ENCODE peak calls at places on chromosome 21, in four cellular contexts. One of them, this sample, is unnamed.

GRCh38 chr21:40689816-40690215 is 157.1 kb downstream of the DSCAM start:
- DNase-seq in T-helper 1 cell: no peak
- DNase-seq in brain microvascular endothelial cell: no peak
- DNase-seq in amniotic epithelial cell: no peak
- DNase-seq in this sample: no peak

GRCh38 chr21:42732033-42732410 is 78.6 kb downstream of the PDE9A start:
- DNase-seq in T-helper 1 cell: no peak
- DNase-seq in brain microvascular endothelial cell: no peak
- DNase-seq in amniotic epithelial cell: no peak
- DNase-seq in this sample: no peak

GRCh38 chr21:38910390-38911008 is 104.8 kb downstream of the ETS2 start:
- DNase-seq in T-helper 1 cell: no peak
- DNase-seq in brain microvascular endothelial cell: no peak
- DNase-seq in amniotic epithelial cell: no peak
- DNase-seq in this sample: no peak

GRCh38 chr21:35573472-35574389 is 486.6 kb downstream of the SETD4 start:
- DNase-seq in T-helper 1 cell: no peak
- DNase-seq in brain microvascular endothelial cell: no peak
- DNase-seq in amniotic epithelial cell: peak
- DNase-seq in this sample: no peak

GRCh38 chr21:46542588-46543092 is 62.2 kb downstream of the S100B start:
- DNase-seq in T-helper 1 cell: no peak
- DNase-seq in brain microvascular endothelial cell: no peak
- DNase-seq in amniotic epithelial cell: no peak
- DNase-seq in this sample: no peak

GRCh38 chr21:35617491-35617890 is 442.8 kb downstream of the SETD4 start:
- DNase-seq in T-helper 1 cell: no peak
- DNase-seq in brain microvascular endothelial cell: no peak
- DNase-seq in amniotic epithelial cell: no peak
- DNase-seq in this sample: no peak

GRCh38 chr21:44800103-44800502 is 1.5 kb downstream of the UBE2G2 start:
- DNase-seq in T-helper 1 cell: peak
- DNase-seq in brain microvascular endothelial cell: no peak
- DNase-seq in amniotic epithelial cell: peak
- DNase-seq in this sample: peak

GRCh38 chr21:37383066-37383465 is 16.5 kb downstream of the DYRK1A start:
- DNase-seq in T-helper 1 cell: no peak
- DNase-seq in brain microvascular endothelial cell: no peak
- DNase-seq in amniotic epithelial cell: no peak
- DNase-seq in this sample: peak

GRCh38 chr21:40160911-40161310 is 293.7 kb downstream of the PCP4 start:
- DNase-seq in T-helper 1 cell: no peak
- DNase-seq in brain microvascular endothelial cell: no peak
- DNase-seq in amniotic epithelial cell: no peak
- DNase-seq in this sample: no peak

GRCh38 chr21:38531610-38532009 is 33.3 kb upstream of the ERG start:
- DNase-seq in T-helper 1 cell: no peak
- DNase-seq in brain microvascular endothelial cell: peak
- DNase-seq in amniotic epithelial cell: no peak
- DNase-seq in this sample: peak

GRCh38 chr21:41641821-41642368 is 125.0 kb downstream of the RIPK4 start:
- DNase-seq in T-helper 1 cell: no peak
- DNase-seq in brain microvascular endothelial cell: peak
- DNase-seq in amniotic epithelial cell: peak
- DNase-seq in this sample: peak

GRCh38 chr21:45969921-45970673 is 11.5 kb upstream of the COL6A1 start:
- DNase-seq in T-helper 1 cell: no peak
- DNase-seq in brain microvascular endothelial cell: no peak
- DNase-seq in amniotic epithelial cell: no peak
- DNase-seq in this sample: no peak

GRCh38 chr21:29218749-29219148 is 80.0 kb upstream of the BACH1 start:
- DNase-seq in T-helper 1 cell: no peak
- DNase-seq in brain microvascular endothelial cell: no peak
- DNase-seq in amniotic epithelial cell: no peak
- DNase-seq in this sample: no peak

GRCh38 chr21:34202553-34203332 is 129.4 kb downstream of the MRPS6 start:
- DNase-seq in T-helper 1 cell: no peak
- DNase-seq in brain microvascular endothelial cell: no peak
- DNase-seq in amniotic epithelial cell: peak
- DNase-seq in this sample: peak

GRCh38 chr21:43369596-43370090 is 57.3 kb downstream of the SIK1 start:
- DNase-seq in T-helper 1 cell: no peak
- DNase-seq in brain microvascular endothelial cell: no peak
- DNase-seq in amniotic epithelial cell: no peak
- DNase-seq in this sample: no peak

GRCh38 chr21:42364304-42364865 is 1.9 kb downstream of the TFF1 start:
- DNase-seq in T-helper 1 cell: no peak
- DNase-seq in brain microvascular endothelial cell: no peak
- DNase-seq in amniotic epithelial cell: no peak
- DNase-seq in this sample: no peak

GRCh38 chr21:41169701-41170100 is 1.7 kb downstream of the BACE2 start:
- DNase-seq in T-helper 1 cell: no peak
- DNase-seq in brain microvascular endothelial cell: no peak
- DNase-seq in amniotic epithelial cell: no peak
- DNase-seq in this sample: no peak

GRCh38 chr21:45532826-45533730 is 9.2 kb downstream of the SLC19A1 start:
- DNase-seq in T-helper 1 cell: no peak
- DNase-seq in brain microvascular endothelial cell: no peak
- DNase-seq in amniotic epithelial cell: no peak
- DNase-seq in this sample: no peak

GRCh38 chr21:44758141-44758561 is 43.5 kb downstream of the UBE2G2 start:
- DNase-seq in T-helper 1 cell: no peak
- DNase-seq in brain microvascular endothelial cell: no peak
- DNase-seq in amniotic epithelial cell: no peak
- DNase-seq in this sample: no peak

GRCh38 chr21:38241029-38241740 is 15.6 kb upstream of the KCNJ15 start:
- DNase-seq in T-helper 1 cell: no peak
- DNase-seq in brain microvascular endothelial cell: peak
- DNase-seq in amniotic epithelial cell: no peak
- DNase-seq in this sample: peak

GRCh38 chr21:41777934-41778815 is 11.3 kb upstream of the RIPK4 start:
- DNase-seq in T-helper 1 cell: no peak
- DNase-seq in brain microvascular endothelial cell: peak
- DNase-seq in amniotic epithelial cell: peak
- DNase-seq in this sample: peak

GRCh38 chr21:44337941-44338895 is 972 bp downstream of the CFAP410 start:
- DNase-seq in T-helper 1 cell: peak
- DNase-seq in brain microvascular endothelial cell: peak
- DNase-seq in amniotic epithelial cell: peak
- DNase-seq in this sample: peak

GRCh38 chr21:23792300-23792699 is 1815.0 kb downstream of the MRPL39 start:
- DNase-seq in T-helper 1 cell: no peak
- DNase-seq in brain microvascular endothelial cell: no peak
- DNase-seq in amniotic epithelial cell: no peak
- DNase-seq in this sample: no peak

GRCh38 chr21:36135391-36136094 is 664 bp downstream of the CBR3 start:
- DNase-seq in T-helper 1 cell: peak
- DNase-seq in brain microvascular endothelial cell: peak
- DNase-seq in amniotic epithelial cell: peak
- DNase-seq in this sample: peak

GRCh38 chr21:25457411-25457810 is 149.9 kb downstream of the MRPL39 start:
- DNase-seq in T-helper 1 cell: peak
- DNase-seq in brain microvascular endothelial cell: peak
- DNase-seq in amniotic epithelial cell: peak
- DNase-seq in this sample: peak

GRCh38 chr21:22791986-22792560 is 1793.9 kb downstream of the NCAM2 start:
- DNase-seq in T-helper 1 cell: peak
- DNase-seq in brain microvascular endothelial cell: peak
- DNase-seq in amniotic epithelial cell: peak
- DNase-seq in this sample: peak

GRCh38 chr21:15604424-15604823 is 125.4 kb upstream of the USP25 start:
- DNase-seq in T-helper 1 cell: no peak
- DNase-seq in brain microvascular endothelial cell: peak
- DNase-seq in amniotic epithelial cell: peak
- DNase-seq in this sample: peak

GRCh38 chr21:33063365-33063883 is 6.5 kb upstream of the OLIG1 start:
- DNase-seq in T-helper 1 cell: no peak
- DNase-seq in brain microvascular endothelial cell: no peak
- DNase-seq in amniotic epithelial cell: no peak
- DNase-seq in this sample: no peak

GRCh38 chr21:44575307-44576024 is 1.9 kb downstream of the KRTAP10-4 start:
- DNase-seq in T-helper 1 cell: no peak
- DNase-seq in brain microvascular endothelial cell: no peak
- DNase-seq in amniotic epithelial cell: no peak
- DNase-seq in this sample: no peak

GRCh38 chr21:18041012-18041411 is 203.6 kb upstream of the CHODL start:
- DNase-seq in T-helper 1 cell: no peak
- DNase-seq in brain microvascular endothelial cell: no peak
- DNase-seq in amniotic epithelial cell: no peak
- DNase-seq in this sample: peak